ENCODE peak calls at places on chromosomes 7 and 10, in four cellular contexts. X, A, U and Q are unnamed samples.

GRCh38 chr7:131940621-131941020 is 384.2 kb upstream of the PODXL start:
- DNase-seq in X (no peak), U (no peak), A (no peak), Q (no peak)

GRCh38 chr10:48541144-48541795 is 63.6 kb downstream of the ARHGAP22 start:
- DNase-seq in X (no peak), U (no peak), A (no peak), Q (no peak)

GRCh38 chr10:88322336-88323063 is 260.6 kb downstream of the RNLS start:
- DNase-seq in A (no peak), X (peak; percentile 72), U (no peak), Q (no peak)

GRCh38 chr7:2038876-2039728 is 193.6 kb downstream of the MAD1L1 start:
- DNase-seq in X (no peak), A (no peak), U (no peak), Q (no peak)

GRCh38 chr7:22432203-22432718 is 67.7 kb downstream of the STEAP1B start:
- DNase-seq in U (no peak), X (no peak), A (no peak), Q (no peak)

GRCh38 chr7:120400806-120401455 is 128.0 kb downstream of the KCND2 start:
- DNase-seq in A (no peak), X (no peak), U (no peak), Q (no peak)

GRCh38 chr10:5184987-5185386 is at the start of gene AKR1C8:
- DNase-seq in X (no peak), U (no peak), A (no peak), Q (no peak)

GRCh38 chr7:18792866-18793595 is 297.5 kb downstream of the HDAC9 start:
- DNase-seq in X (no peak), A (no peak), U (no peak), Q (no peak)

GRCh38 chr10:96719850-96720421 is 378 bp downstream of the PIK3AP1 start:
- DNase-seq in A (peak; percentile 14), U (peak; percentile 63), X (peak; percentile 82), Q (peak; percentile 70)

GRCh38 chr10:116861796-116862195 is 12.5 kb downstream of the ENO4 start:
- DNase-seq in A (no peak), U (no peak), X (no peak), Q (no peak)

GRCh38 chr10:69994262-69994661 is 58.4 kb upstream of the MACROH2A2 start:
- DNase-seq in X (no peak), A (no peak), U (no peak), Q (no peak)

GRCh38 chr7:27113991-27114866 is 11.7 kb upstream of the HOXA2 start:
- DNase-seq in U (no peak), X (no peak), A (no peak), Q (no peak)